ENCODE peak calls at places on chromosomes 6 and 20, in six cellular contexts. L is ovary; Q is esophagus muscularis mucosa; W is tibial artery; O is right atrium auricular region; J is CD4-positive, alpha-beta T cell. T is an unnamed sample. For H3K9me3, the result is how much of the 10 kb centered on the place peaks cover.

GRCh38 chr6:156024339-156024738 is 568.7 kb upstream of the NOX3 start:
- DNase-seq in O (no peak), L (no peak), Q (no peak), J (no peak), W (no peak), T (no peak)

GRCh38 chr20:53828673-53829085 is 235.0 kb upstream of the ZNF217 start:
- DNase-seq in L (peak), W (no peak), Q (no peak), J (no peak), O (no peak), T (no peak)

GRCh38 chr20:33668087-33668790 is 1.5 kb downstream of the ACTL10 start:
- DNase-seq in J (peak), Q (peak), W (peak), L (peak), O (no peak), T (peak)

GRCh38 chr20:56986931-56987720 is 279.3 kb downstream of the BMP7 start:
- DNase-seq in J (no peak), O (no peak), Q (no peak), W (no peak), L (no peak), T (no peak)

GRCh38 chr6:52640170-52640569 is 30.7 kb upstream of the TMEM14A start:
- DNase-seq in J (no peak), Q (no peak), L (no peak), W (no peak), O (no peak), T (no peak)

GRCh38 chr20:51560042-51560441 is 17.5 kb upstream of the NFATC2 start:
- DNase-seq in L (no peak), Q (no peak), O (no peak), J (no peak), W (no peak), T (no peak)

GRCh38 chr6:53048431-53049195 is 16.6 kb upstream of the FBXO9 start:
- DNase-seq in W (no peak), O (no peak), Q (no peak), J (no peak), L (no peak), T (no peak)

GRCh38 chr6:42502127-42502526 is 50.4 kb upstream of the TRERF1 start:
- DNase-seq in Q (no peak), W (no peak), O (no peak), J (no peak), L (no peak), T (no peak)

GRCh38 chr20:7161690-7162089 is 394.2 kb downstream of the BMP2 start:
- DNase-seq in O (no peak), J (no peak), Q (no peak), L (no peak), W (no peak), T (no peak)

GRCh38 chr20:24131281-24131680 is 142.7 kb upstream of the GGTLC1 start:
- DNase-seq in O (no peak), Q (no peak), J (no peak), L (no peak), W (no peak), T (no peak)

GRCh38 chr6:139325003-139325600 is 33.3 kb upstream of the TXLNB start:
- DNase-seq in J (no peak), O (no peak), L (no peak), Q (no peak), W (no peak), T (no peak)

GRCh38 chr20:35582741-35583404 is 32.8 kb upstream of the SPAG4 start:
- DNase-seq in W (no peak), Q (no peak), O (no peak), J (no peak), L (no peak), T (no peak)

GRCh38 chr20:40072907-40073306 is 616.1 kb downstream of the MAFB start:
- DNase-seq in Q (no peak), L (no peak), O (no peak), W (no peak), J (no peak), T (no peak)
- H3K9me3 ChIP-seq in Q (under half), L (under half), O (under half), W (under half), J (under half), T (under half)

DNA sequence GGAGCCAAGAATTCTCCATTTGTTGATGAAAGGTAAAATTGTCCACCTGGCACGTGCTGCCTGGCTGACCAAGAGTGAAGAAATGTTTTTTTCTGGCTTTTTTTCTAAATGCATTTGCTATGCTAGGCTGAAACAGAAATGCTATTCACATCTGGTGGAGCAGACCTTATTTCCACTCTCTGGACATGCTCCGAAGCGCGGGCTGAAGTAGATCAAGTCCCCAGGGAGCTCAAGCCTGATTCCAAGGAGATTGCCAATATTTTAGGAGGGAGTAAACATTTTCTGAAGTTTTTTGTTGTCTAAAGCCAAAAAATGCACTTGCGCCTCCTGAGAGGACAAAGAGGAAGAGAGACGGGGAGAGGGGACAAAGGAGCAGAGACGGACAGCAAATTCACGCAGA is 23.3 kb upstream of the SMOC2 start:
- DNase-seq in Q (no peak), W (no peak), L (peak), O (peak), J (no peak), T (no peak)
- H3K9me3 ChIP-seq in Q (under half), W (under half), L (under half), O (under half), J (under half), T (under half)

DNA sequence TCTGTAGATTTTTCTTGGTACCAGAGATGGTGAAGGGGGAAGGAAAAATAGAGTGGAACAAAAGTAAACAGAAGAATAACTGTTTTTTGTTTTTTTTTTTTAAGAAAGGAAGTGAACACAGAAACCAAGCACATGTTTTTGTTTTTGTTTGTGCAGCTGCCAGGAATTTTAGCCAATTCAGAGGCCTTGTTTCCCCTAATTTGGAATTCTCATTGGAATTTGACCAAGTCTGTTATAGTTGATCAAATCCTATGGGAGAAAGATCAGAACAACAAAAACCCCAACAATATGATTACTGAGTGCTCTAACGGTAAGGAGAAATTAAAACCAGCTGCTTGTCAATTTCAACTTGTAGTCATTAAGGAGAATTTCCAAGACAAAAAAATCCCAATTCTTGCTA is 18.2 kb upstream of the IL22RA2 start:
- DNase-seq in Q (no peak), W (no peak), O (no peak), J (no peak), L (no peak), T (no peak)
- H3K9me3 ChIP-seq in Q (under half), W (under half), O (under half), J (under half), L (under half), T (under half)

GRCh38 chr6:100462396-100462795 is 2.3 kb downstream of the SIM1 start:
- DNase-seq in L (no peak), O (no peak), Q (no peak), J (no peak), W (no peak), T (no peak)

GRCh38 chr6:100460650-100461204 is 4.0 kb downstream of the SIM1 start:
- DNase-seq in W (no peak), L (no peak), Q (peak), J (no peak), O (no peak), T (no peak)

GRCh38 chr6:100461273-100461919 is 3.3 kb downstream of the SIM1 start:
- DNase-seq in Q (peak), O (no peak), L (no peak), J (no peak), W (no peak), T (no peak)

GRCh38 chr6:100462990-100463684 is 1.6 kb downstream of the SIM1 start:
- DNase-seq in J (no peak), O (no peak), Q (peak), W (no peak), L (no peak), T (no peak)

DNA sequence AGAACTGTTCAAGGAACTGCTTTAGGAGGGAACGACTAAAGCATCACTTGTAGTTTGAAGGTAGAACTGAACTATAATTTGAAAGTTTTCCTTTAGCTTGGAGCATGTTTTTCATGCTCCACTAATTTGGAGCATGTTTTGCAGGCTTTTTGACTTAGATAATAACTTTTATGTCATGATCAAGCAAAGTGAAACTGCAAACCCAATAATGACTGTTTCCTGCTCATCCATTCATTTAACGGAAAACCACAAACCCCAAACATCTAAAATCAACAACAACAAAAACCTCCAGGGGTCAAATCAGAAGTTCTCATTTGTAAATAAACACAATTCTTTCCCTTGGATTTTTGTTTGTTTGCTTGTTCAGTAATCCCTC is 2.8 kb downstream of the SIM1 start:
- DNase-seq in O (no peak), Q (no peak), J (no peak), W (no peak), L (no peak), T (no peak)
- H3K9me3 ChIP-seq in O (under half), Q (under half), J (under half), W (under half), L (under half), T (under half)